ENCODE peak calls at places on chromosomes 16 and 17, in four cellular contexts. S, D, R and X are unnamed samples.

GRCh38 chr17:46772013-46772878 is 46.2 kb downstream of the WNT3 start:
- DNase-seq in S (no peak), D (peak; percentile 46), R (peak; percentile 45), X (no peak)

GRCh38 chr17:42325026-42325425 is 36.7 kb downstream of the STAT5A start:
- DNase-seq in S (no peak), R (no peak), D (no peak), X (no peak)

GRCh38 chr16:10834130-10834529 is 15.5 kb upstream of the TVP23A start:
- DNase-seq in R (no peak), S (no peak), D (no peak), X (no peak)

GRCh38 chr16:1054660-1055556 is 17.6 kb upstream of the SSTR5 start:
- DNase-seq in S (peak; percentile 47), D (peak; percentile 72), R (peak; percentile 89), X (peak; percentile 92)

GRCh38 chr16:8889893-8890548 is 7.9 kb downstream of the LITAFD start:
- DNase-seq in S (no peak), R (no peak), D (no peak), X (no peak)

GRCh38 chr16:70437582-70438324 is 1.1 kb downstream of the ST3GAL2 start:
- DNase-seq in D (no peak), S (no peak), R (no peak), X (peak; percentile 28)

GRCh38 chr17:59151591-59151990 is 3.4 kb downstream of the SKA2 start:
- DNase-seq in S (no peak), R (no peak), D (no peak), X (no peak)

GRCh38 chr16:31276600-31276999 is 16.8 kb downstream of the ITGAM start:
- DNase-seq in D (no peak), R (no peak), S (no peak), X (no peak)

GRCh38 chr16:52489894-52490293 is 57.0 kb downstream of the TOX3 start:
- DNase-seq in R (no peak), D (no peak), S (no peak), X (no peak)

GRCh38 chr16:82987767-82988166 is 361.0 kb downstream of the CDH13 start:
- DNase-seq in D (no peak), S (no peak), R (no peak), X (no peak)

GRCh38 chr17:7293821-7294613 is 422 bp downstream of the YBX2 start:
- DNase-seq in R (peak; percentile 33), D (no peak), S (no peak), X (no peak)

GRCh38 chr17:49588726-49589555 is 13.3 kb downstream of the NXPH3 start:
- DNase-seq in R (no peak), D (no peak), S (no peak), X (no peak)

GRCh38 chr17:61593404-61593803 is 2.4 kb upstream of the NACA2 start:
- DNase-seq in S (no peak), R (no peak), D (no peak), X (no peak)

GRCh38 chr17:11209906-11210305 is 31.1 kb upstream of the SHISA6 start:
- DNase-seq in D (no peak), R (no peak), S (no peak), X (no peak)

GRCh38 chr16:4801962-4802658 is at the start of gene ROGDI:
- DNase-seq in S (peak; percentile 49), D (peak; percentile 85), R (peak; percentile 64), X (peak; percentile 72)

GRCh38 chr16:54944002-54944401 is 13.3 kb downstream of the IRX5 start:
- DNase-seq in S (no peak), R (no peak), D (no peak), X (no peak)

GRCh38 chr17:17190188-17190587 is 15.9 kb downstream of the PLD6 start:
- DNase-seq in S (no peak), D (no peak), R (no peak), X (no peak)

GRCh38 chr17:73938706-73939105 is 264.8 kb upstream of the RPL38 start:
- DNase-seq in S (no peak), R (no peak), D (no peak), X (no peak)

GRCh38 chr16:77158293-77158692 is 32.7 kb upstream of the MON1B start:
- DNase-seq in D (no peak), R (no peak), S (no peak), X (no peak)

GRCh38 chr16:19555938-19556778 is 655 bp downstream of the VPS35L start:
- DNase-seq in R (no peak), D (peak; percentile 38), S (no peak), X (no peak)

GRCh38 chr16:50878536-50878935 is 136.7 kb downstream of the CYLD start:
- DNase-seq in D (no peak), R (no peak), S (no peak), X (no peak)